ENCODE peak calls at places on chromosomes 5 and 9, in ten cellular contexts. R is adrenal gland; V is heart right ventricle; T is astrocyte; L is psoas muscle; A is upper lobe of right lung; U is aorta; X is spleen; J is CD4-positive, CD25-positive, alpha-beta regulatory T cell; C is HCT116. I is an unnamed sample. For H3K4me1, the result is how much of the 10 kb centered on the place peaks cover.

GRCh38 chr5:88883059-88883565 is at the start of gene MEF2C:
- DNase-seq in R (peak), V (peak), T (peak), L (peak), A (peak), U (peak), X (peak), J (peak), C (peak), I (peak)

GRCh38 chr5:167653645-167654106 is 637.8 kb upstream of the WWC1 start:
- DNase-seq in R (no peak), V (no peak), T (no peak), L (no peak), A (no peak), U (no peak), X (no peak), J (no peak), C (no peak), I (no peak)

GRCh38 chr9:75889577-75889976 is 896 bp upstream of the PCSK5 start:
- DNase-seq in R (no peak), V (no peak), T (no peak), L (no peak), A (no peak), U (no peak), X (no peak), J (no peak), C (no peak), I (no peak)

GRCh38 chr5:74063821-74064598 is 438.0 kb downstream of the ARHGEF28 start:
- DNase-seq in R (no peak), V (no peak), T (peak), L (no peak), A (no peak), U (no peak), X (no peak), J (no peak), C (no peak), I (no peak)

GRCh38 chr5:150428106-150428876 is 15.6 kb upstream of the CD74 start:
- DNase-seq in R (no peak), V (peak), T (no peak), L (peak), A (peak), U (peak), X (peak), J (no peak), C (no peak), I (no peak)

GRCh38 chr9:98502976-98503325 is 205.8 kb downstream of the GABBR2 start:
- DNase-seq in R (no peak), V (no peak), T (peak), L (no peak), A (peak), U (no peak), X (no peak), J (no peak), C (no peak), I (no peak)

GRCh38 chr9:125506045-125506444 is 201.0 kb downstream of the MAPKAP1 start:
- DNase-seq in R (no peak), V (peak), T (no peak), L (no peak), A (no peak), U (no peak), X (no peak), J (no peak), C (no peak), I (no peak)

GRCh38 chr5:57653636-57654290 is 171.2 kb upstream of the ACTBL2 start:
- DNase-seq in R (no peak), V (no peak), T (no peak), L (no peak), A (no peak), U (no peak), X (no peak), J (no peak), C (no peak), I (no peak)

GRCh38 chr5:80072103-80073073 is 37.2 kb downstream of the THBS4 start:
- DNase-seq in R (no peak), V (no peak), T (peak), L (no peak), A (no peak), U (no peak), X (no peak), J (no peak), C (no peak), I (no peak)

GRCh38 chr5:79133121-79133656 is 21.6 kb downstream of the BHMT start:
- DNase-seq in R (no peak), V (no peak), T (peak), L (no peak), A (no peak), U (no peak), X (no peak), J (peak), C (peak), I (peak)

GRCh38 chr5:32228816-32229215 is 54.7 kb upstream of the GOLPH3 start:
- DNase-seq in R (no peak), V (no peak), T (no peak), L (no peak), A (no peak), U (no peak), X (no peak), J (no peak), C (no peak), I (no peak)

GRCh38 chr9:121736147-121736721 is 84.8 kb downstream of the DAB2IP start:
- DNase-seq in R (peak), V (peak), T (no peak), L (peak), A (peak), U (peak), X (peak), J (no peak), C (no peak), I (no peak)

GRCh38 chr5:36389245-36389644 is 87.5 kb upstream of the RANBP3L start:
- DNase-seq in R (peak), V (no peak), T (no peak), L (no peak), A (no peak), U (no peak), X (no peak), J (no peak), C (no peak), I (no peak)

GRCh38 chr9:131274674-131275331 is 1.5 kb downstream of the FAM78A start:
- DNase-seq in R (no peak), V (peak), T (no peak), L (peak), A (peak), U (no peak), X (peak), J (peak), C (no peak), I (peak)

GRCh38 chr5:83450840-83451239 is 20.7 kb upstream of the VCAN start:
- DNase-seq in R (no peak), V (no peak), T (no peak), L (no peak), A (no peak), U (no peak), X (no peak), J (no peak), C (no peak), I (no peak)

GRCh38 chr9:22079873-22080341 is 70.8 kb upstream of the CDKN2B start:
- DNase-seq in R (no peak), V (no peak), T (peak), L (no peak), A (no peak), U (no peak), X (no peak), J (peak), C (no peak), I (no peak)

GRCh38 chr5:110736763-110737162 is 2.0 kb upstream of the SLC25A46 start:
- DNase-seq in R (no peak), V (no peak), T (no peak), L (no peak), A (no peak), U (no peak), X (no peak), J (no peak), C (no peak), I (peak)

GRCh38 chr5:142825378-142826089 is 55.4 kb downstream of the ARHGAP26 start:
- DNase-seq in R (no peak), V (no peak), T (no peak), L (peak), A (no peak), U (peak), X (no peak), J (no peak), C (no peak), I (no peak)

GRCh38 chr9:114238919-114239879 is 83.7 kb upstream of the ORM1 start:
- DNase-seq in R (no peak), V (no peak), T (peak), L (no peak), A (no peak), U (no peak), X (no peak), J (no peak), C (no peak), I (no peak)

GRCh38 chr9:98380065-98380681 is 124.7 kb upstream of the TBC1D2 start:
- DNase-seq in R (no peak), V (no peak), T (peak), L (no peak), A (no peak), U (no peak), X (peak), J (no peak), C (no peak), I (peak)

GRCh38 chr9:20597862-20598261 is 24.4 kb downstream of the MLLT3 start:
- DNase-seq in R (no peak), V (no peak), T (no peak), L (no peak), A (no peak), U (no peak), X (no peak), J (no peak), C (no peak), I (no peak)

GRCh38 chr9:34578241-34579096 is 11.1 kb downstream of the CNTFR start:
- DNase-seq in R (no peak), V (no peak), T (peak), L (no peak), A (no peak), U (no peak), X (no peak), J (no peak), C (no peak), I (no peak)

GRCh38 chr9:105047652-105048031 is 119.7 kb upstream of the ABCA1 start:
- DNase-seq in R (no peak), V (no peak), T (no peak), L (no peak), A (no peak), U (no peak), X (no peak), J (no peak), C (no peak), I (no peak)

GRCh38 chr5:155069961-155070360 is 56.4 kb downstream of the KIF4B start:
- DNase-seq in R (no peak), V (no peak), T (no peak), L (no peak), A (no peak), U (no peak), X (no peak), J (no peak), C (no peak), I (no peak)

GRCh38 chr5:14433202-14433601 is 148.4 kb upstream of the OTULINL start:
- DNase-seq in R (no peak), V (no peak), T (no peak), L (no peak), A (no peak), U (no peak), X (no peak), J (no peak), C (no peak), I (no peak)

GRCh38 chr9:110545705-110546104 is 33.8 kb downstream of the SVEP1 start:
- DNase-seq in R (no peak), V (no peak), T (peak), L (no peak), A (no peak), U (no peak), X (no peak), J (no peak), C (no peak), I (no peak)

GRCh38 chr9:134554011-134554749 is 87.4 kb upstream of the COL5A1 start:
- DNase-seq in R (no peak), V (no peak), T (no peak), L (peak), A (peak), U (peak), X (peak), J (no peak), C (no peak), I (no peak)

GRCh38 chr9:1951446-1951845 is 63.7 kb upstream of the SMARCA2 start:
- DNase-seq in R (no peak), V (no peak), T (no peak), L (no peak), A (no peak), U (no peak), X (no peak), J (no peak), C (no peak), I (peak)

GRCh38 chr9:1941989-1942388 is 73.2 kb upstream of the SMARCA2 start:
- DNase-seq in R (no peak), V (no peak), T (no peak), L (no peak), A (no peak), U (no peak), X (no peak), J (no peak), C (no peak), I (no peak)

GRCh38 chr9:1947438-1947837 is 67.7 kb upstream of the SMARCA2 start:
- DNase-seq in R (no peak), V (no peak), T (no peak), L (no peak), A (no peak), U (no peak), X (no peak), J (no peak), C (no peak), I (no peak)

DNA sequence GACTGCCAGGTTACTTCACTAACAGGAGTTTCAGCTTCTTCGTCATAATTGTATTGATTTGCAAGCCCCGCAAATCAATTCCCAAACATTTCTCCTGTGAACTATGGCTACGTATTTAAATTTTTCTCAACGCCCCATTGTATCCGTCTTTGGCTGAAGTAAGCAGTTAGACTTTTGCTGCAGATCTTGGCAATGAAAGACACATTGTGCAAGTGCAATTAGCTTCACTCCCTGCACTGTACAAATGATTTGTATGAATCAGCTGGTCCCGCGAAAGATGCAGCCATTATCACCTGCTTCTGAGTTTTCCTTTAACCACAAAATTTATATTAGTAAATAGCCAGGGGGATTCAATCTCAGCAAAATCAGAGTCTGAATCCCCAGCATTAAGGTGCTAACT is 68.6 kb upstream of the SMARCA2 start:
- DNase-seq in R (no peak), V (no peak), T (no peak), L (no peak), A (no peak), U (no peak), X (no peak), J (no peak), C (no peak), I (no peak)
- H3K4me1 ChIP-seq in R (under half), V (under half), T (under half), L (under half), A (under half), U (under half), X (under half), J (under half), C (under half), I (under half)

DNA sequence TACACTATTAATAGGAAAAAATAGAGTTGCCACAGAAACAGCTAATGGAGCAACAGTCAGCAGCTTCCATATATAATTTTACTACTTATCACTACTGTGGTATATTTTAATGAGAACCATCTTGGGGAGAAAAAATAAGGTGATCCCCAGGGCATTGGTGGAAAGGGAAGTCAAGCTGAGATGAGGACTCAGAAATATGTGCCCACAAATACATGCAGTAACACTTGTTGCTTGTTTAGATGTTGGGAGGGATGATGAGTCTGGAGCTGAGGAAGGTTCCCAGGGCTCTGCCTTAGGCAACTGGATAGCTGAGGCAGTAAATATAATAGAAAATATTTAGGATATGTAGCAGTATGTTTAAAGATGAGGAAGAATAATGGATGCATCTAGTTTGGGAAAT is 280.1 kb upstream of the PDE4D start:
- DNase-seq in R (no peak), V (no peak), T (no peak), L (no peak), A (no peak), U (no peak), X (no peak), J (no peak), C (no peak), I (no peak)
- H3K4me1 ChIP-seq in R (under half), V (under half), T (under half), L (under half), A (under half), U (under half), X (under half), J (under half), C (under half), I (under half)

DNA sequence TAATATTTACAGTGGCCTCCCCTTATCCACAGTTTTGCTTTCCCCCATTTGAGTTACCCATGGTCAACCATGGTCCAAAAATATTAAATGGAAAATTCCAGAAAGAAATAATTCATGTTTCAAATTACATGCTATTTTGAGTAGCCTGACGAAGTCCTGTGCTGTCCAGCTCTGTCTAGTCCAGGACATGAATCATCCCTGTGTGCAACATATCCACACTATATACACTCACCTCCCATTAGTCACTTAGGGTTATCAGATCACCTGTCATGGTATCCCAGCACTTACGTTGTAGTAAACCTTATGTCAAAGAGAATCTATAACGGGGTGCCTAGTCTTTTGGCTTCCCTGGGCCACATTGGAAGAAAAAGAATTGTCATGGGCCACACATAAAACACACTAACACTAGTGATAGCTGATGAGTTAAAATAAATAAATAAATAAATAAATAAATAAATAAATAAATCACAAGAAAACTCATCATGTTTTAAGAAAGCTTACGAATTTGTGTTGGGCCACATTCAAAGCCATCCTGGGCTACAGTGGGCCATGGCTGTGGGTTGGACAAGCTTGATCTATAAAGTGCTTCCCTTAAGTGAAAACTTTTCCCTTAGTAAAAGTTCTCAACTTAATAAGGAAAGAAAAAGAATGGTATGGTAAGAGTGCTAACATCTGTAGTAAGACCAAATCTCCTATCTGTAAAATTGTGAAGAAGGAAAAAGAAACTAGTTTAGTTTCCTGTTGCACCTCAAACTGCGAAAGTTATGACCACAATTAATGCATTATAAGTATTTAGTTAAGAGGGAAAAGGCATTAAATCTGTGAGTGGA is 15.9 kb upstream of the OMD start:
- DNase-seq in R (no peak), V (no peak), T (peak), L (no peak), A (no peak), U (no peak), X (no peak), J (no peak), C (no peak), I (no peak)
- H3K4me1 ChIP-seq in R (under half), V (under half), T (under half), L (under half), A (under half), U (under half), X (under half), J (under half), C (under half), I (under half)

GRCh38 chr5:68268363-68269130 is 53.0 kb downstream of the PIK3R1 start:
- DNase-seq in R (no peak), V (no peak), T (no peak), L (no peak), A (no peak), U (no peak), X (no peak), J (no peak), C (no peak), I (no peak)
- H3K4me1 ChIP-seq in R (under half), V (half or more), T (under half), L (half or more), A (half or more), U (under half), X (half or more), J (half or more), C (under half), I (under half)

GRCh38 chr5:1186351-1187233 is 14.8 kb upstream of the SLC6A19 start:
- DNase-seq in R (peak), V (no peak), T (no peak), L (peak), A (no peak), U (peak), X (no peak), J (no peak), C (no peak), I (no peak)

GRCh38 chr5:1184481-1184880 is 16.9 kb upstream of the SLC6A19 start:
- DNase-seq in R (peak), V (no peak), T (no peak), L (no peak), A (no peak), U (peak), X (no peak), J (no peak), C (no peak), I (no peak)

GRCh38 chr5:1185038-1185651 is 16.2 kb upstream of the SLC6A19 start:
- DNase-seq in R (no peak), V (no peak), T (no peak), L (peak), A (no peak), U (no peak), X (no peak), J (no peak), C (no peak), I (no peak)

GRCh38 chr5:1187234-1187949 is 14.0 kb upstream of the SLC6A19 start:
- DNase-seq in R (peak), V (peak), T (no peak), L (peak), A (no peak), U (peak), X (no peak), J (no peak), C (no peak), I (no peak)

GRCh38 chr5:1185652-1186350 is 15.6 kb upstream of the SLC6A19 start:
- DNase-seq in R (peak), V (no peak), T (no peak), L (peak), A (no peak), U (peak), X (no peak), J (no peak), C (no peak), I (no peak)
- H3K4me1 ChIP-seq in R (under half), V (under half), T (under half), L (under half), A (under half), U (under half), X (under half), J (under half), C (under half), I (under half)

DNA sequence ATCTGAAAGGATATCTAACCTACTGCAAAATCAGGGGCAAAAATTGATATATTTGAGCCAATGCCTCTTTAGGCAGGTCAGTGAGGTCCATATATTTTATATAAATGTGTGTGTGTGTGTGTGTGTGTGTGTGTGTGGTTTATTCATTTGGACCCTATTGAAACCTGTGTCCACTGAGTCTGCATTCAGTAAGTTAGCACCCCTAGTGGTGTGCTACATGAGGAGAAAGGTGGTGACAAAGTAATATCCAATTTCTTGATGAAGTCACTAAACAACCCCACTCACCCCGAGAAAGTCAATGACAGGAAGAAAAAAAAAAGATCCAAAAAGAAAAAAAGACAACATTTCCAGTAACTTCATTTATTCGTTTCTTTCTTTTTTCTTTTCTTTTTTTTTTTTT is 4.1 kb downstream of the FBXW11 start:
- DNase-seq in R (no peak), V (no peak), T (no peak), L (no peak), A (no peak), U (no peak), X (no peak), J (peak), C (peak), I (peak)
- H3K4me1 ChIP-seq in R (under half), V (half or more), T (under half), L (under half), A (half or more), U (under half), X (half or more), J (under half), C (under half), I (half or more)

DNA sequence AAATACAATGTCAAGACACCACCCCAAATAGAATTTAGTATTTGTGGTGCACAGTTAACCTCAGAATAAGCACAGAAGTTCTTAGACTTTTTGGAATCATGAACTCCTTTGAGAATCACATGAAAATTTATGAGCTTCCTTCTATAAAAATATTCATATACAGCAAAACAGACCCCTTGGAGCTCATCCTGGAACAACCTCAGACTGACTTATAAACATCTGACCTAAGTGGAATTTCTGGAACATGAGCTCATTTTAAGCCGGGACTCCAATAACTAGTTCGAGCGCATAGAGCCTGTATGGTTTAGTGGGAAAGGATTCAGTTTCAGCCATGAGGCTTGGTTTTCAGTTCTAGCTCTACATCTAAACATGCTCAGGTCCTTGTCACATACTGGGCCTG is 192.3 kb downstream of the DEPDC1B start:
- DNase-seq in R (no peak), V (no peak), T (peak), L (no peak), A (no peak), U (no peak), X (no peak), J (no peak), C (no peak), I (no peak)
- H3K4me1 ChIP-seq in R (under half), V (under half), T (under half), L (under half), A (under half), U (under half), X (under half), J (under half), C (under half), I (half or more)